ENCODE peak calls at places on chromosomes 5 and 9, in four cellular contexts. O is ovary, Z is brain microvascular endothelial cell, F is coronary artery. I is an unnamed sample.

GRCh38 chr5:76638466-76638865 is 15.3 kb upstream of the F2RL2 start:
- DNase-seq in F (no peak), Z (no peak), O (no peak), I (no peak)

GRCh38 chr9:77601476-77602056 is 46.6 kb downstream of the GNA14 start:
- DNase-seq in F (no peak), Z (no peak), O (no peak), I (no peak)

GRCh38 chr9:105254226-105254625 is 9.8 kb downstream of the SLC44A1 start:
- DNase-seq in F (no peak), Z (no peak), O (no peak), I (no peak)

GRCh38 chr9:115923903-115924668 is 229.5 kb upstream of the PAPPA start:
- DNase-seq in F (no peak), Z (peak), O (no peak), I (no peak)

GRCh38 chr5:52989781-52990530 is 804 bp downstream of the ITGA2 start:
- DNase-seq in Z (peak), F (no peak), O (peak), I (no peak)

GRCh38 chr5:3594514-3595101 is 1.0 kb upstream of the IRX1 start:
- DNase-seq in O (no peak), Z (no peak), F (no peak), I (no peak)

GRCh38 chr5:75200776-75201175 is 35.9 kb downstream of the ANKRD31 start:
- DNase-seq in F (no peak), Z (no peak), O (no peak), I (peak)

GRCh38 chr5:132369012-132369470 is 469 bp upstream of the SLC22A5 start:
- DNase-seq in F (no peak), Z (no peak), O (no peak), I (no peak)

GRCh38 chr5:20229286-20230005 is 241.4 kb upstream of the CDH18 start:
- DNase-seq in O (no peak), F (no peak), Z (no peak), I (no peak)

GRCh38 chr5:164256351-164256750 is 750.9 kb downstream of the MAT2B start:
- DNase-seq in F (no peak), O (no peak), Z (no peak), I (no peak)

GRCh38 chr5:59007460-59008063 is 424.7 kb downstream of the RAB3C start:
- DNase-seq in Z (no peak), F (no peak), O (no peak), I (no peak)

GRCh38 chr9:91898451-91899433 is 51.3 kb downstream of the ROR2 start:
- DNase-seq in F (no peak), Z (peak), O (no peak), I (peak)

GRCh38 chr9:92432350-92432749 is 8.1 kb upstream of the OMD start:
- DNase-seq in Z (no peak), O (no peak), F (no peak), I (no peak)

GRCh38 chr5:6503342-6503741 is 54.7 kb downstream of the UBE2QL1 start:
- DNase-seq in F (peak), Z (no peak), O (no peak), I (no peak)

GRCh38 chr9:3664044-3664443 is 138.2 kb upstream of the RFX3 start:
- DNase-seq in O (no peak), F (no peak), Z (peak), I (no peak)

GRCh38 chr5:66406761-66407289 is 189.4 kb upstream of the MAST4 start:
- DNase-seq in F (no peak), O (no peak), Z (no peak), I (no peak)

GRCh38 chr5:143605403-143606005 is 202.0 kb upstream of the NR3C1 start:
- DNase-seq in Z (peak), F (no peak), O (no peak), I (no peak)

GRCh38 chr5:112869948-112870347 is 8.9 kb downstream of the SRP19 start:
- DNase-seq in O (no peak), F (no peak), Z (no peak), I (no peak)

GRCh38 chr5:113526421-113526820 is 12.9 kb downstream of the YTHDC2 start:
- DNase-seq in Z (no peak), O (no peak), F (no peak), I (no peak)

GRCh38 chr9:70195456-70195855 is 63.3 kb upstream of the SMC5 start:
- DNase-seq in Z (peak), F (no peak), O (no peak), I (no peak)

GRCh38 chr9:86494644-86495081 is 140.5 kb upstream of the TUT7 start:
- DNase-seq in F (no peak), Z (peak), O (no peak), I (peak)

GRCh38 chr5:139671096-139671841 is 23.1 kb downstream of the CXXC5 start:
- DNase-seq in O (no peak), F (no peak), Z (no peak), I (no peak)

GRCh38 chr5:139670369-139671095 is 22.4 kb downstream of the CXXC5 start:
- DNase-seq in Z (no peak), F (no peak), O (no peak), I (no peak)

GRCh38 chr5:139668064-139668880 is 20.1 kb downstream of the CXXC5 start:
- DNase-seq in F (no peak), O (peak), Z (no peak), I (no peak)

GRCh38 chr5:139668924-139669680 is 21.0 kb downstream of the CXXC5 start:
- DNase-seq in O (no peak), F (no peak), Z (no peak), I (no peak)

DNA sequence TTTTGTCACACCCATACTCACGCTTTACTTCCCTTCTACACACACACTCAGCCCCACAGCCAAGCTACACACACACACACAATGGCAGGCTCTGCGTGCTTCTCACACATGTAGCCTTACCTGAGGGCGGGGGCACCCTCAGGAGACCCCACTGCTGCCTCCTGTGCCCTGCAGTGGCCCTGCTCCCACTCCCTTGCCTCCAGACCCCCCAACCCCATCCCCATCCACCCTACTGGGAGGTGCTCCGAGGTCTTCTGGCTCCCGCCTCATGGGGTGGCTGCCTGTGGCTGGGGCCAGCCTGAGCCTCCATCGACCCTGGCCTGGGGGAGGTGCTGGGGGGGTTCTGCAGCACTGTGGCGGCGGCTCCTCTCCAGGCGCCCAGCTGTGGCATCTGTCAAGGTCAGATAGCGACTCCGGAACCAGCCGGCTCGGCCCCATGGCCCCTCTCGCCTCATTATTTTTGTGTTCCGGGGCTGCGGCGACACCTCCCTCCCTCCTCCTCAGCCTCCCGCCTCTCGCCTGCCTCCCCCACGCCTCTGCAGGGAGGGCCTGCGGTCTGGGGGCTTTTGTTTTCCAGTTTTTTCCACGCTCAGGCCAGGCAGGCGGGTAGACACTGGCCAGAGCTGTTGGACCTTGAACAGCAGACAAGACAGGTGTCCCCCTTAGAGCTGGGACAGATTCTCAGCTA is 21.7 kb downstream of the CXXC5 start:
- DNase-seq in F (no peak), Z (no peak), O (peak), I (no peak)
- H3K4me3 ChIP-seq in F (peak), Z (no peak), O (no peak), I (no peak)

DNA sequence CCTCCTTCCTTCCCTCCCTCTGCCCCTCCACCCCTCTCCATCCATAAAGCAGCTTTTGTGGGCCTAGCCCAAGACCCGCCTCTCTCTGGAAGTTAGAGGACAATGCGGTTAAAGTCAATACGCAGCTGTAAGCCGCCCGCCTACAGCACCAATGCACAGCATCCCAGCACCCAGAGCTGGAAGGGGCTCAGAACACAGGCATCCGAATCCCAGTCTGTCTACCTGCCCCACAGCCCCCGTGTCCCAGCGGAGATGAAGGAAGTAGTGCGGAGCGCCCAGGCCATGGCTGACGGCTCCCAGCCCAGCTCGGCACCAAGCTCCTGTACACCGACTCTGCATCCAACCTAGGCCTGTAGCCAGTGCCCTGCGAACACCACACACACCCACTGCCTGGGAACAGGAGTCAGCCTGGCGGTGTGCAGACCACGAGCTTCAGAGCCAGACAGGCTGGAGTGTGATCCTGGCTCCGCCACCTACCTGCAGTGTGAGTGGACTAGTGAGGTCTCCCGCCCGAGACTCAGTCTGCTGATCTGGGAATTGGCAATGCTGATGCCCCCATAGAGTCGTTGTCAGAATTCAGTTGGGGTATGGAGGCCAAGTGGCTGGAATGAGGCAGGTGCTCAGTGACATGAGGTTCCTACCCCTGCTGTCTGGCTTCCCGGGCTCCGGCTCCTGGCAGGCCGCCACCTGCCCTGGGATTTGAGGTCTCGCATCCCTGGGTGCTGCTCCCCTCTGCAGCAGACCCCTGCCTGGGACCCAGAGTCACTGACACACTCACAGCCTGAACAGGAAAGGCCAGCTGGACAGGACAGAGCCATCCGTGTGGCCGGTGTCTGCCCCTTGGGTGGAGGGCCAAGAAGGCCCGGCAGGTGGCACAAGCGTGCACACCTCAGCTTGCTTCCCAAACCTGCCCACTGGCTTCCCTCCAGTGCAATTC is 45.1 kb upstream of the RNF130 start:
- DNase-seq in Z (no peak), O (no peak), F (peak), I (no peak)
- TF ChIP-seq CTCF in Z (peak), O (no peak), F (no peak), I (peak)

GRCh38 chr9:135479469-135480052 is at the start of gene PPP1R26:
- DNase-seq in Z (no peak), O (no peak), F (no peak), I (no peak)
- H3K4me3 ChIP-seq in Z (peak), O (peak), F (peak), I (peak)

DNA sequence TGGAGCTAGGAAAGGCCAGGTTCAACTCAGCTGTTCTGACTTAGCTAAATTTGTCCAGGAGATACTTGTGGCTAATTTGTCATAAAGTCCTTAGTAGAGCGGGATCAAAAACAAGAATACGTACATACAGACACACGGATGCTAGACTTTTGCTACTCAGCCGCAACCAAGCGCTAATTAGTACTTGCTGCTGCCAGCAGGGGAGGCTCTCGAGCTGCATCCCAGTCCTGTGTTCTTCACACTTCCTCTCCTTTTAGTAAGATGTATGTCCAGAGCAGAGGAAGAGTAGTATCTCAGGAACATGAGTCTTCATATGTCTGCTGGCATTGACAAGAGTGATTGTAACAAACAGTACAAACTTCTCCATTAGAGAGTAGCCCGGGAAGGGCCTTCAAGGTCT is 58.3 kb downstream of the CYFIP2 start:
- DNase-seq in O (no peak), F (no peak), Z (no peak), I (no peak)
- TF ChIP-seq CTCF in O (no peak), F (no peak), Z (peak), I (peak)

GRCh38 chr9:129336130-129336528 is 158.1 kb upstream of the IER5L start:
- DNase-seq in F (no peak), O (no peak), Z (peak), I (no peak)

GRCh38 chr9:129333961-129334743 is 156.1 kb upstream of the IER5L start:
- DNase-seq in F (peak), O (peak), Z (peak), I (peak)

GRCh38 chr9:129335456-129336129 is 157.5 kb upstream of the IER5L start:
- DNase-seq in O (peak), Z (no peak), F (no peak), I (no peak)

GRCh38 chr9:129333613-129333960 is 155.5 kb upstream of the IER5L start:
- DNase-seq in Z (no peak), O (no peak), F (peak), I (no peak)

DNA sequence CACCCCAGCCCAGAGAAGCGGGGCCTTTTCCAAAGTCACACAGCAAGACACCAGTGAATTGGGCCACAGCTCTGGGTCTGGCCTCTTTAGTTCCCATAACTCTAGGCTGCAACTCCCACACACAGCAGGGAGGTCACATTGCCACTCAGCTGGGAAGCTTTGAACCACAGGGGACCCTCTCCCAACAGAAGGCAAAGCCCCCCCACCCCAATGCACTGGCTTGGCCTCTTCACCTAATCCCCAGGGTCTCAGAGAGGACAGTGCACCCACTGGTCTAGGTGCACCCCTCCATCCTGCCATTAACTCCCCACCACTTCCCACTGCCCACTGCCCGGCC is 156.7 kb upstream of the IER5L start:
- DNase-seq in F (no peak), Z (no peak), O (no peak), I (no peak)
- H3K4me3 ChIP-seq in F (peak), Z (no peak), O (no peak), I (no peak)

GRCh38 chr5:92838253-92838652 is 742.8 kb downstream of the NR2F1-AS1 start:
- DNase-seq in O (no peak), Z (no peak), F (no peak), I (no peak)
- TF ChIP-seq CTCF in O (no peak), Z (peak), F (no peak), I (no peak)

I was measured in kidney epithelial cell.